ENCODE peak calls at places on chromosomes 4 and X, in five cellular contexts. One of them, this sample, is unnamed.
A peak's percentile ranks its signal among the peaks of the same experiment; 100 is the strongest.

GRCh38 chr4:3420956-3421355 is 20.8 kb upstream of the HGFAC start:
- DNase-seq in B cell: no peak
- DNase-seq in right atrium auricular region: no peak
- DNase-seq in spleen: peak; percentile 47
- DNase-seq in AG10803: no peak
- DNase-seq in this sample: no peak

GRCh38 chr4:88759039-88759631 is 61.5 kb upstream of the NAP1L5 start:
- DNase-seq in B cell: no peak
- DNase-seq in right atrium auricular region: no peak
- DNase-seq in spleen: no peak
- DNase-seq in AG10803: peak; percentile 66
- DNase-seq in this sample: no peak

GRCh38 chr4:162234595-162234994 is 70.8 kb upstream of the FSTL5 start:
- DNase-seq in B cell: no peak
- DNase-seq in right atrium auricular region: no peak
- DNase-seq in spleen: no peak
- DNase-seq in AG10803: no peak
- DNase-seq in this sample: no peak

GRCh38 chr4:117284736-117285135 is 199.4 kb upstream of the TRAM1L1 start:
- DNase-seq in B cell: no peak
- DNase-seq in right atrium auricular region: no peak
- DNase-seq in spleen: no peak
- DNase-seq in AG10803: no peak
- DNase-seq in this sample: no peak

GRCh38 chrX:2342281-2342688 is 158.5 kb downstream of the DHRSX start:
- DNase-seq in B cell: no peak
- DNase-seq in right atrium auricular region: peak; percentile 73
- DNase-seq in spleen: no peak
- DNase-seq in AG10803: no peak
- DNase-seq in this sample: no peak

GRCh38 chr4:37928896-37929537 is 31.2 kb upstream of the PTTG2 start:
- DNase-seq in B cell: no peak
- DNase-seq in right atrium auricular region: no peak
- DNase-seq in spleen: no peak
- DNase-seq in AG10803: peak; percentile 14
- DNase-seq in this sample: no peak

GRCh38 chr4:145843651-145844050 is 95.0 kb downstream of the ZNF827 start:
- DNase-seq in B cell: no peak
- DNase-seq in right atrium auricular region: no peak
- DNase-seq in spleen: no peak
- DNase-seq in AG10803: no peak
- DNase-seq in this sample: no peak

GRCh38 chr4:23828779-23829178 is 61.1 kb downstream of the PPARGC1A start:
- DNase-seq in B cell: no peak
- DNase-seq in right atrium auricular region: no peak
- DNase-seq in spleen: no peak
- DNase-seq in AG10803: no peak
- DNase-seq in this sample: no peak

GRCh38 chr4:96786306-96786705 is 946.4 kb downstream of the PDHA2 start:
- DNase-seq in B cell: no peak
- DNase-seq in right atrium auricular region: no peak
- DNase-seq in spleen: no peak
- DNase-seq in AG10803: no peak
- DNase-seq in this sample: no peak

GRCh38 chrX:49198540-49199314 is 1.3 kb downstream of the SYP start:
- DNase-seq in B cell: no peak
- DNase-seq in right atrium auricular region: no peak
- DNase-seq in spleen: no peak
- DNase-seq in AG10803: no peak
- DNase-seq in this sample: no peak

GRCh38 chrX:17859609-17860178 is 1.4 kb downstream of the RAI2 start:
- DNase-seq in B cell: no peak
- DNase-seq in right atrium auricular region: no peak
- DNase-seq in spleen: no peak
- DNase-seq in AG10803: no peak
- DNase-seq in this sample: no peak

GRCh38 chrX:129525162-129525561 is 1.9 kb upstream of the SMARCA1 start:
- DNase-seq in B cell: no peak
- DNase-seq in right atrium auricular region: no peak
- DNase-seq in spleen: no peak
- DNase-seq in AG10803: no peak
- DNase-seq in this sample: no peak

GRCh38 chr4:71009796-71010588 is 16.5 kb downstream of the DCK start:
- DNase-seq in B cell: no peak
- DNase-seq in right atrium auricular region: no peak
- DNase-seq in spleen: no peak
- DNase-seq in AG10803: peak; percentile 51
- DNase-seq in this sample: no peak

GRCh38 chr4:159108124-159108523 is 5.2 kb downstream of the RAPGEF2 start:
- DNase-seq in B cell: no peak
- DNase-seq in right atrium auricular region: no peak
- DNase-seq in spleen: no peak
- DNase-seq in AG10803: no peak
- DNase-seq in this sample: no peak

GRCh38 chrX:153926863-153927685 is 1.0 kb upstream of the ARHGAP4 start:
- DNase-seq in B cell: peak; percentile 89
- DNase-seq in right atrium auricular region: no peak
- DNase-seq in spleen: peak; percentile 96
- DNase-seq in AG10803: peak; percentile 30
- DNase-seq in this sample: no peak

GRCh38 chr4:153112071-153112460 is 92.2 kb upstream of the TRIM2 start:
- DNase-seq in B cell: no peak
- DNase-seq in right atrium auricular region: peak; percentile 44
- DNase-seq in spleen: no peak
- DNase-seq in AG10803: no peak
- DNase-seq in this sample: no peak

GRCh38 chr4:136121431-136121830 is 1410.9 kb downstream of the PCDH18 start:
- DNase-seq in B cell: no peak
- DNase-seq in right atrium auricular region: no peak
- DNase-seq in spleen: no peak
- DNase-seq in AG10803: no peak
- DNase-seq in this sample: no peak

GRCh38 chrX:18146009-18146408 is 74.7 kb downstream of the BEND2 start:
- DNase-seq in B cell: no peak
- DNase-seq in right atrium auricular region: no peak
- DNase-seq in spleen: no peak
- DNase-seq in AG10803: no peak
- DNase-seq in this sample: no peak

GRCh38 chr4:3675251-3676115 is 90.7 kb upstream of the ADRA2C start:
- DNase-seq in B cell: no peak
- DNase-seq in right atrium auricular region: no peak
- DNase-seq in spleen: peak; percentile 47
- DNase-seq in AG10803: no peak
- DNase-seq in this sample: no peak

GRCh38 chr4:30904593-30904992 is 184.4 kb downstream of the PCDH7 start:
- DNase-seq in B cell: no peak
- DNase-seq in right atrium auricular region: no peak
- DNase-seq in spleen: no peak
- DNase-seq in AG10803: no peak
- DNase-seq in this sample: no peak

GRCh38 chr4:45199736-45200135 is 473.4 kb upstream of the GNPDA2 start:
- DNase-seq in B cell: no peak
- DNase-seq in right atrium auricular region: no peak
- DNase-seq in spleen: no peak
- DNase-seq in AG10803: no peak
- DNase-seq in this sample: no peak

GRCh38 chr4:24704152-24704551 is 91.2 kb upstream of the SOD3 start:
- DNase-seq in B cell: no peak
- DNase-seq in right atrium auricular region: no peak
- DNase-seq in spleen: no peak
- DNase-seq in AG10803: no peak
- DNase-seq in this sample: no peak

GRCh38 chr4:177041356-177041755 is 248.6 kb upstream of the VEGFC start:
- DNase-seq in B cell: no peak
- DNase-seq in right atrium auricular region: no peak
- DNase-seq in spleen: no peak
- DNase-seq in AG10803: peak; percentile 46
- DNase-seq in this sample: no peak

GRCh38 chr4:139014391-139015268 is 951 bp upstream of the NOCT start:
- DNase-seq in B cell: no peak
- DNase-seq in right atrium auricular region: no peak
- DNase-seq in spleen: no peak
- DNase-seq in AG10803: peak; percentile 95
- DNase-seq in this sample: no peak

GRCh38 chr4:32826169-32826568 is 2106.0 kb downstream of the PCDH7 start:
- DNase-seq in B cell: no peak
- DNase-seq in right atrium auricular region: no peak
- DNase-seq in spleen: no peak
- DNase-seq in AG10803: no peak
- DNase-seq in this sample: no peak

GRCh38 chr4:138510053-138510452 is 267.9 kb upstream of the SLC7A11 start:
- DNase-seq in B cell: no peak
- DNase-seq in right atrium auricular region: no peak
- DNase-seq in spleen: no peak
- DNase-seq in AG10803: peak; percentile 16
- DNase-seq in this sample: no peak

GRCh38 chr4:26321326-26322276 is 787 bp downstream of the RBPJ start:
- DNase-seq in B cell: no peak
- DNase-seq in right atrium auricular region: no peak
- DNase-seq in spleen: peak; percentile 88
- DNase-seq in AG10803: peak; percentile 27
- DNase-seq in this sample: peak; percentile 70

GRCh38 chrX:56978172-56978571 is 17.2 kb downstream of the SPIN3 start:
- DNase-seq in B cell: peak; percentile 55
- DNase-seq in right atrium auricular region: no peak
- DNase-seq in spleen: no peak
- DNase-seq in AG10803: peak; percentile 31
- DNase-seq in this sample: no peak

GRCh38 chr4:147492761-147493160 is 11.9 kb downstream of the EDNRA start:
- DNase-seq in B cell: no peak
- DNase-seq in right atrium auricular region: no peak
- DNase-seq in spleen: no peak
- DNase-seq in AG10803: peak; percentile 85
- DNase-seq in this sample: no peak

GRCh38 chr4:25448379-25449109 is 71.5 kb downstream of the ANAPC4 start:
- DNase-seq in B cell: no peak
- DNase-seq in right atrium auricular region: no peak
- DNase-seq in spleen: no peak
- DNase-seq in AG10803: peak; percentile 82
- DNase-seq in this sample: no peak

GRCh38 chrX:19990225-19990518 is 689 bp downstream of the BCLAF3 start:
- DNase-seq in B cell: no peak
- DNase-seq in right atrium auricular region: no peak
- DNase-seq in spleen: no peak
- DNase-seq in AG10803: peak; percentile 1
- DNase-seq in this sample: no peak

GRCh38 chr4:165131247-165131832 is 18.7 kb upstream of the TMEM192 start:
- DNase-seq in B cell: peak; percentile 79
- DNase-seq in right atrium auricular region: peak; percentile 75
- DNase-seq in spleen: no peak
- DNase-seq in AG10803: peak; percentile 47
- DNase-seq in this sample: peak; percentile 76

GRCh38 chrX:57313583-57314215 is 27.2 kb downstream of the FAAH2 start:
- DNase-seq in B cell: no peak
- DNase-seq in right atrium auricular region: no peak
- DNase-seq in spleen: no peak
- DNase-seq in AG10803: no peak
- DNase-seq in this sample: no peak

GRCh38 chr4:86482851-86483490 is 111.1 kb upstream of the PTPN13 start:
- DNase-seq in B cell: no peak
- DNase-seq in right atrium auricular region: no peak
- DNase-seq in spleen: no peak
- DNase-seq in AG10803: no peak
- DNase-seq in this sample: no peak
- TF ChIP-seq CTCF in B cell: no peak
- TF ChIP-seq CTCF in right atrium auricular region: no peak
- TF ChIP-seq CTCF in spleen: no peak
- TF ChIP-seq CTCF in AG10803: peak; percentile 28
- TF ChIP-seq CTCF in this sample: peak; percentile 73

DNA sequence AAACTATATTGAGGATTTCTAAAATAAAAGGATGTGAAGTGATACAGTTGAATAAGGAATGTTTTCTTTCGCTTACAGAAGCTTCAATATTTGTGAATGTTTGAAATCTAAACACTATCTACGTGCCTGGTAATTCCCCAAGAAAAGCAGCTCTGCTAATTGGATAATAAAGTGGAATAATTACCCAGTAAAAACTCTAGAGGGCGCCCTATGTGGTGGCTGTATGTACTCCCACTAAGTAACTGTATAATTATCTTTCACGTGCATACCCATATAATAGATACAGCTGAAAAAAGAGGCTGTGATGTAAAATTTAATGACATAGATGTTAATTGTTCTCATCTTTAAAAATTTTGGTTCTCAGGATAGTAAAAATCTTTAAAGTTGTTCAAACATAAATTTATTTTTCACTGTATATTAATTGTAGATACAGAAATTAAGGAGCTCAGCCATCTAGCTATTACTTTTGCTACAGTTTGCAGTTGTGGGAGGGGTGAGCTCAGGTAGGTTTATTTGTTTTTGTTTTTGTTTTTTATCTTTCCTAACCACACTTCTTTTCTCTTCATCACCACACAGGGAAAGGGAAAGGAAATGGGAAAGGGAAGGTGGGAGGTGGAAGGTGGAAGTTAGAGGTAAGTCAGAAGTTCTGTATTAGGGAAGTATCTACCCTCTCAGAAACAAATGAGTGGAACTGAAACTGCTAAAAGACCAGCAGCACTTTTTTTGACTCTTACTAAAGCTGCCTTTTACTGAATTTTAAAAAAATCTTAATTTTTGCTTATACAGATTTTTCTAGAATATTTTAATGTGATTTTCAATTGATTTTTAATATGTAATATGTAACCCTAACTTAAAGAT is 151.7 kb upstream of the RPS6KA6 start:
- DNase-seq in B cell: no peak
- DNase-seq in right atrium auricular region: no peak
- DNase-seq in spleen: no peak
- DNase-seq in AG10803: peak; percentile 22
- DNase-seq in this sample: no peak
- TF ChIP-seq CTCF in B cell: peak; percentile 42
- TF ChIP-seq CTCF in right atrium auricular region: peak; percentile 53
- TF ChIP-seq CTCF in spleen: no peak
- TF ChIP-seq CTCF in AG10803: peak; percentile 48
- TF ChIP-seq CTCF in this sample: peak; percentile 73

DNA sequence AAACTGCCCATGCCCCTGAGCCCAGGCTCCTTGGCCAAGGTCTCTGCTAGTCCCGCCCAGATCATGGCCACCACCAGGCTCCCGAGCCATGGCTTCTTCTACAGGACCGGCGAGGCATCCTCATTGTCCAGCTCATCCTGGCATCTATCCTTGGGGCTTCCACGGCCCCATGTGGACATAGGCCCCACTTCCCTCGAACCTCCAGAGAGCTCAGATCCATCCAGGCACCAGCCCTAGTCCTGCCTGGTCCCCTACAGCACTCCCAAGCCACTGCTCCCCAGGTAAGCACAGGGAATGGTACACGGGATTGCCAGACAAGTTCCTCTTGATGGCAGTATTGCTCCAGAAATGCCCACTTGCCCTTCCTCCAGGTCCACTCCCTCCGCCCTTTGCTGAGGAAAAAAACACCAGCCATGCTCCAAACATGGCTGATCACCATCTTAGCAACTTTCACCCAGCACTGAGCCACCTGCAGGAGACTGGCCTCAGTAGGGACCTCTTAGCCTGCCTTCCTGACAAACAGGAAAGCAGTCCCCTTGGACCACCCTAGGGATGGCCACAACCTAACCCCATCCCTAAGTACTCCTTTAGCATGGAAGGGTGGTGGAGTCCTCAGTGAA is 272.1 kb upstream of the AGTR2 start:
- DNase-seq in B cell: peak; percentile 61
- DNase-seq in right atrium auricular region: no peak
- DNase-seq in spleen: peak; percentile 83
- DNase-seq in AG10803: no peak
- DNase-seq in this sample: peak; percentile 58
- TF ChIP-seq CTCF in B cell: no peak
- TF ChIP-seq CTCF in right atrium auricular region: no peak
- TF ChIP-seq CTCF in spleen: no peak
- TF ChIP-seq CTCF in AG10803: no peak
- TF ChIP-seq CTCF in this sample: no peak

GRCh38 chr4:137226900-137227299 is 305.4 kb downstream of the PCDH18 start:
- DNase-seq in B cell: no peak
- DNase-seq in right atrium auricular region: no peak
- DNase-seq in spleen: no peak
- DNase-seq in AG10803: no peak
- DNase-seq in this sample: no peak
- TF ChIP-seq CTCF in B cell: no peak
- TF ChIP-seq CTCF in right atrium auricular region: no peak
- TF ChIP-seq CTCF in spleen: no peak
- TF ChIP-seq CTCF in AG10803: peak; percentile 30
- TF ChIP-seq CTCF in this sample: peak; percentile 62